ENCODE peak calls at places on chromosomes 13 and 19, in nine cellular contexts. One of them, this sample, is unnamed.

GRCh38 chr19:44367024-44367423 is 10.5 kb upstream of the ZNF112 start:
- DNase-seq in iris pigment epithelial cell: no peak
- DNase-seq in osteocyte: no peak
- DNase-seq in germinal center: no peak
- DNase-seq in GM13977: no peak
- DNase-seq in NCI-H345: no peak
- DNase-seq in ascending aorta: no peak
- DNase-seq in stimulated activated CD8-positive, alpha-beta memory T cell treated with anti-CD3 and anti-CD28 coated beads, Interleukin-15, amount 100 ng/mL, for 1 hour: no peak
- DNase-seq in Right ventricle myocardium superior: no peak
- DNase-seq in this sample: no peak

GRCh38 chr19:44111910-44112463 is 1.2 kb upstream of the ZNF225 start:
- DNase-seq in iris pigment epithelial cell: peak; percentile 97
- DNase-seq in osteocyte: no peak
- DNase-seq in germinal center: no peak
- DNase-seq in GM13977: no peak
- DNase-seq in NCI-H345: no peak
- DNase-seq in ascending aorta: no peak
- DNase-seq in stimulated activated CD8-positive, alpha-beta memory T cell treated with anti-CD3 and anti-CD28 coated beads, Interleukin-15, amount 100 ng/mL, for 1 hour: no peak
- DNase-seq in Right ventricle myocardium superior: no peak
- DNase-seq in this sample: no peak

GRCh38 chr13:21139374-21139773 is 37.0 kb downstream of the SKA3 start:
- DNase-seq in iris pigment epithelial cell: no peak
- DNase-seq in osteocyte: peak; percentile 36
- DNase-seq in germinal center: no peak
- DNase-seq in GM13977: no peak
- DNase-seq in NCI-H345: no peak
- DNase-seq in ascending aorta: no peak
- DNase-seq in stimulated activated CD8-positive, alpha-beta memory T cell treated with anti-CD3 and anti-CD28 coated beads, Interleukin-15, amount 100 ng/mL, for 1 hour: no peak
- DNase-seq in Right ventricle myocardium superior: no peak
- DNase-seq in this sample: no peak

GRCh38 chr13:40379186-40379585 is 287.3 kb downstream of the FOXO1 start:
- DNase-seq in iris pigment epithelial cell: no peak
- DNase-seq in osteocyte: no peak
- DNase-seq in germinal center: no peak
- DNase-seq in GM13977: no peak
- DNase-seq in NCI-H345: no peak
- DNase-seq in ascending aorta: no peak
- DNase-seq in stimulated activated CD8-positive, alpha-beta memory T cell treated with anti-CD3 and anti-CD28 coated beads, Interleukin-15, amount 100 ng/mL, for 1 hour: no peak
- DNase-seq in Right ventricle myocardium superior: no peak
- DNase-seq in this sample: no peak

GRCh38 chr19:22491746-22492145 is 69.6 kb upstream of the ZNF98 start:
- DNase-seq in iris pigment epithelial cell: no peak
- DNase-seq in osteocyte: no peak
- DNase-seq in germinal center: no peak
- DNase-seq in GM13977: no peak
- DNase-seq in NCI-H345: no peak
- DNase-seq in ascending aorta: no peak
- DNase-seq in stimulated activated CD8-positive, alpha-beta memory T cell treated with anti-CD3 and anti-CD28 coated beads, Interleukin-15, amount 100 ng/mL, for 1 hour: no peak
- DNase-seq in Right ventricle myocardium superior: no peak
- DNase-seq in this sample: no peak

GRCh38 chr13:106471957-106472543 is 63.4 kb downstream of the EFNB2 start:
- DNase-seq in iris pigment epithelial cell: peak; percentile 88
- DNase-seq in osteocyte: no peak
- DNase-seq in germinal center: peak; percentile 35
- DNase-seq in GM13977: no peak
- DNase-seq in NCI-H345: no peak
- DNase-seq in ascending aorta: peak; percentile 35
- DNase-seq in stimulated activated CD8-positive, alpha-beta memory T cell treated with anti-CD3 and anti-CD28 coated beads, Interleukin-15, amount 100 ng/mL, for 1 hour: no peak
- DNase-seq in Right ventricle myocardium superior: no peak
- DNase-seq in this sample: no peak

GRCh38 chr13:106683179-106683578 is 115.2 kb upstream of the ARGLU1 start:
- DNase-seq in iris pigment epithelial cell: no peak
- DNase-seq in osteocyte: no peak
- DNase-seq in germinal center: no peak
- DNase-seq in GM13977: no peak
- DNase-seq in NCI-H345: no peak
- DNase-seq in ascending aorta: no peak
- DNase-seq in stimulated activated CD8-positive, alpha-beta memory T cell treated with anti-CD3 and anti-CD28 coated beads, Interleukin-15, amount 100 ng/mL, for 1 hour: no peak
- DNase-seq in Right ventricle myocardium superior: no peak
- DNase-seq in this sample: no peak

GRCh38 chr13:113835461-113836274 is 28.2 kb downstream of the GAS6 start:
- DNase-seq in iris pigment epithelial cell: peak; percentile 70
- DNase-seq in osteocyte: no peak
- DNase-seq in germinal center: no peak
- DNase-seq in GM13977: peak; percentile 47
- DNase-seq in NCI-H345: peak; percentile 45
- DNase-seq in ascending aorta: no peak
- DNase-seq in stimulated activated CD8-positive, alpha-beta memory T cell treated with anti-CD3 and anti-CD28 coated beads, Interleukin-15, amount 100 ng/mL, for 1 hour: no peak
- DNase-seq in Right ventricle myocardium superior: peak; percentile 27
- DNase-seq in this sample: no peak

GRCh38 chr13:27396252-27396846 is 28.1 kb upstream of the GTF3A start:
- DNase-seq in iris pigment epithelial cell: no peak
- DNase-seq in osteocyte: no peak
- DNase-seq in germinal center: no peak
- DNase-seq in GM13977: no peak
- DNase-seq in NCI-H345: no peak
- DNase-seq in ascending aorta: no peak
- DNase-seq in stimulated activated CD8-positive, alpha-beta memory T cell treated with anti-CD3 and anti-CD28 coated beads, Interleukin-15, amount 100 ng/mL, for 1 hour: no peak
- DNase-seq in Right ventricle myocardium superior: no peak
- DNase-seq in this sample: no peak

GRCh38 chr13:59409651-59410200 is 754.0 kb downstream of the DIAPH3 start:
- DNase-seq in iris pigment epithelial cell: no peak
- DNase-seq in osteocyte: no peak
- DNase-seq in germinal center: no peak
- DNase-seq in GM13977: no peak
- DNase-seq in NCI-H345: peak; percentile 2
- DNase-seq in ascending aorta: no peak
- DNase-seq in stimulated activated CD8-positive, alpha-beta memory T cell treated with anti-CD3 and anti-CD28 coated beads, Interleukin-15, amount 100 ng/mL, for 1 hour: no peak
- DNase-seq in Right ventricle myocardium superior: no peak
- DNase-seq in this sample: no peak

GRCh38 chr19:38134538-38135149 is 89.4 kb downstream of the DPF1 start:
- DNase-seq in iris pigment epithelial cell: peak; percentile 40
- DNase-seq in osteocyte: no peak
- DNase-seq in germinal center: peak; percentile 51
- DNase-seq in GM13977: peak; percentile 60
- DNase-seq in NCI-H345: peak; percentile 12
- DNase-seq in ascending aorta: no peak
- DNase-seq in stimulated activated CD8-positive, alpha-beta memory T cell treated with anti-CD3 and anti-CD28 coated beads, Interleukin-15, amount 100 ng/mL, for 1 hour: no peak
- DNase-seq in Right ventricle myocardium superior: no peak
- DNase-seq in this sample: peak; percentile 25

GRCh38 chr19:19475845-19476828 is 39.2 kb downstream of the TSSK6 start:
- DNase-seq in iris pigment epithelial cell: no peak
- DNase-seq in osteocyte: no peak
- DNase-seq in germinal center: no peak
- DNase-seq in GM13977: no peak
- DNase-seq in NCI-H345: no peak
- DNase-seq in ascending aorta: no peak
- DNase-seq in stimulated activated CD8-positive, alpha-beta memory T cell treated with anti-CD3 and anti-CD28 coated beads, Interleukin-15, amount 100 ng/mL, for 1 hour: no peak
- DNase-seq in Right ventricle myocardium superior: no peak
- DNase-seq in this sample: no peak

GRCh38 chr19:24033962-24034342 is 53.0 kb upstream of the ZNF254 start:
- DNase-seq in iris pigment epithelial cell: peak; percentile 81
- DNase-seq in osteocyte: no peak
- DNase-seq in germinal center: peak; percentile 19
- DNase-seq in GM13977: peak; percentile 48
- DNase-seq in NCI-H345: peak; percentile 36
- DNase-seq in ascending aorta: no peak
- DNase-seq in stimulated activated CD8-positive, alpha-beta memory T cell treated with anti-CD3 and anti-CD28 coated beads, Interleukin-15, amount 100 ng/mL, for 1 hour: peak; percentile 1
- DNase-seq in Right ventricle myocardium superior: peak; percentile 66
- DNase-seq in this sample: no peak

GRCh38 chr19:12994701-12995595 is at the start of gene NFIX:
- DNase-seq in iris pigment epithelial cell: peak; percentile 56
- DNase-seq in osteocyte: no peak
- DNase-seq in germinal center: peak; percentile 64
- DNase-seq in GM13977: no peak
- DNase-seq in NCI-H345: no peak
- DNase-seq in ascending aorta: no peak
- DNase-seq in stimulated activated CD8-positive, alpha-beta memory T cell treated with anti-CD3 and anti-CD28 coated beads, Interleukin-15, amount 100 ng/mL, for 1 hour: no peak
- DNase-seq in Right ventricle myocardium superior: peak; percentile 81
- DNase-seq in this sample: peak; percentile 54

GRCh38 chr13:77829963-77830362 is 88.7 kb downstream of the EDNRB start:
- DNase-seq in iris pigment epithelial cell: no peak
- DNase-seq in osteocyte: no peak
- DNase-seq in germinal center: no peak
- DNase-seq in GM13977: no peak
- DNase-seq in NCI-H345: no peak
- DNase-seq in ascending aorta: no peak
- DNase-seq in stimulated activated CD8-positive, alpha-beta memory T cell treated with anti-CD3 and anti-CD28 coated beads, Interleukin-15, amount 100 ng/mL, for 1 hour: no peak
- DNase-seq in Right ventricle myocardium superior: no peak
- DNase-seq in this sample: no peak

GRCh38 chr13:106961219-106961618 is 393.3 kb upstream of the ARGLU1 start:
- DNase-seq in iris pigment epithelial cell: no peak
- DNase-seq in osteocyte: no peak
- DNase-seq in germinal center: no peak
- DNase-seq in GM13977: no peak
- DNase-seq in NCI-H345: no peak
- DNase-seq in ascending aorta: no peak
- DNase-seq in stimulated activated CD8-positive, alpha-beta memory T cell treated with anti-CD3 and anti-CD28 coated beads, Interleukin-15, amount 100 ng/mL, for 1 hour: no peak
- DNase-seq in Right ventricle myocardium superior: no peak
- DNase-seq in this sample: no peak

GRCh38 chr13:100461309-100462035 is 127.1 kb downstream of the GGACT start:
- DNase-seq in iris pigment epithelial cell: peak; percentile 18
- DNase-seq in osteocyte: no peak
- DNase-seq in germinal center: no peak
- DNase-seq in GM13977: no peak
- DNase-seq in NCI-H345: peak; percentile 78
- DNase-seq in ascending aorta: no peak
- DNase-seq in stimulated activated CD8-positive, alpha-beta memory T cell treated with anti-CD3 and anti-CD28 coated beads, Interleukin-15, amount 100 ng/mL, for 1 hour: no peak
- DNase-seq in Right ventricle myocardium superior: no peak
- DNase-seq in this sample: no peak

GRCh38 chr13:87872813-87873212 is 201.6 kb downstream of the SLITRK5 start:
- DNase-seq in iris pigment epithelial cell: no peak
- DNase-seq in osteocyte: no peak
- DNase-seq in germinal center: no peak
- DNase-seq in GM13977: no peak
- DNase-seq in NCI-H345: no peak
- DNase-seq in ascending aorta: no peak
- DNase-seq in stimulated activated CD8-positive, alpha-beta memory T cell treated with anti-CD3 and anti-CD28 coated beads, Interleukin-15, amount 100 ng/mL, for 1 hour: no peak
- DNase-seq in Right ventricle myocardium superior: no peak
- DNase-seq in this sample: no peak

This sample was measured in MM.1S.